ENCODE peak calls at places on chromosomes 11 and 22, in four cellular contexts. R is HEK293T, Z is A172, E is mesenchymal stem cell. W is an unnamed sample.
A peak's percentile ranks its signal among the peaks of the same experiment; 100 is the strongest.

GRCh38 chr11:4072668-4073285 is 21.8 kb upstream of the RRM1 start:
- DNase-seq in R (peak; percentile 69), Z (peak; percentile 82), E (peak; percentile 82), W (no peak)

GRCh38 chr11:95715777-95716241 is 73.8 kb downstream of the FAM76B start:
- DNase-seq in R (no peak), Z (peak; percentile 13), E (no peak), W (no peak)

GRCh38 chr22:29269731-29270474 is 1.8 kb downstream of the EWSR1 start:
- DNase-seq in R (no peak), Z (no peak), E (peak; percentile 49), W (no peak)

GRCh38 chr22:39703890-39704658 is 133.5 kb downstream of the CACNA1I start:
- DNase-seq in R (no peak), Z (no peak), E (no peak), W (no peak)

GRCh38 chr22:30080805-30081204 is 541 bp downstream of the HORMAD2 start:
- DNase-seq in R (no peak), Z (no peak), E (no peak), W (no peak)

GRCh38 chr11:102933627-102934026 is 21.9 kb downstream of the MMP13 start:
- DNase-seq in R (no peak), Z (no peak), E (no peak), W (no peak)

GRCh38 chr11:92767416-92767815 is 202.0 kb upstream of the MTNR1B start:
- DNase-seq in R (no peak), Z (no peak), E (no peak), W (no peak)

GRCh38 chr22:25081409-25081824 is 118.2 kb upstream of the CRYBB3 start:
- DNase-seq in R (peak; percentile 71), Z (no peak), E (peak; percentile 28), W (peak; percentile 67)

GRCh38 chr11:20353829-20354434 is 9.6 kb upstream of the HTATIP2 start:
- DNase-seq in R (peak; percentile 56), Z (peak; percentile 42), E (peak; percentile 59), W (no peak)

GRCh38 chr11:104402812-104403521 is 239.0 kb upstream of the PDGFD start:
- DNase-seq in R (no peak), Z (no peak), E (no peak), W (no peak)

GRCh38 chr11:112785104-112785503 is 176.1 kb upstream of the NCAM1 start:
- DNase-seq in R (no peak), Z (peak; percentile 74), E (no peak), W (no peak)

GRCh38 chr11:122817121-122817520 is 21.2 kb upstream of the CRTAM start:
- DNase-seq in R (no peak), Z (no peak), E (no peak), W (no peak)

W was measured in HuH-7.5.